ENCODE peak calls at places on chromosomes 7 and 10, in seven cellular contexts. Y, Z, F, M, L, V and U are unnamed samples. For H3K4me1, the result is how much of the 10 kb centered on the place peaks cover.

GRCh38 chr7:101087334-101088068 is 2.2 kb downstream of the TRIM56 start:
- DNase-seq in Y (no peak), Z (no peak), F (no peak), M (no peak), L (no peak), V (no peak), U (no peak)

GRCh38 chr7:151752037-151752436 is 124.9 kb downstream of the PRKAG2 start:
- DNase-seq in Y (no peak), Z (no peak), F (no peak), M (no peak), L (no peak), V (no peak), U (no peak)

GRCh38 chr7:50436133-50436802 is 13.9 kb downstream of the FIGNL1 start:
- DNase-seq in Y (no peak), Z (no peak), F (peak), M (no peak), L (no peak), V (no peak), U (no peak)

GRCh38 chr7:100887186-100887954 is 2.1 kb downstream of the UFSP1 start:
- DNase-seq in Y (no peak), Z (no peak), F (no peak), M (no peak), L (no peak), V (no peak), U (no peak)

GRCh38 chr7:14604606-14605005 is 297.9 kb downstream of the DGKB start:
- DNase-seq in Y (no peak), Z (no peak), F (peak), M (no peak), L (no peak), V (no peak), U (no peak)

GRCh38 chr7:145398758-145399157 is 562.9 kb upstream of the TPK1 start:
- DNase-seq in Y (no peak), Z (no peak), F (no peak), M (no peak), L (no peak), V (no peak), U (no peak)

GRCh38 chr10:95474228-95475002 is 86.8 kb downstream of the SORBS1 start:
- DNase-seq in Y (no peak), Z (no peak), F (peak), M (peak), L (no peak), V (no peak), U (no peak)

GRCh38 chr7:70574970-70575799 is 556.8 kb upstream of the GALNT17 start:
- DNase-seq in Y (no peak), Z (no peak), F (peak), M (no peak), L (no peak), V (no peak), U (no peak)

GRCh38 chr10:132111121-132111731 is 45.5 kb downstream of the JAKMIP3 start:
- DNase-seq in Y (peak), Z (no peak), F (no peak), M (no peak), L (no peak), V (peak), U (no peak)

DNA sequence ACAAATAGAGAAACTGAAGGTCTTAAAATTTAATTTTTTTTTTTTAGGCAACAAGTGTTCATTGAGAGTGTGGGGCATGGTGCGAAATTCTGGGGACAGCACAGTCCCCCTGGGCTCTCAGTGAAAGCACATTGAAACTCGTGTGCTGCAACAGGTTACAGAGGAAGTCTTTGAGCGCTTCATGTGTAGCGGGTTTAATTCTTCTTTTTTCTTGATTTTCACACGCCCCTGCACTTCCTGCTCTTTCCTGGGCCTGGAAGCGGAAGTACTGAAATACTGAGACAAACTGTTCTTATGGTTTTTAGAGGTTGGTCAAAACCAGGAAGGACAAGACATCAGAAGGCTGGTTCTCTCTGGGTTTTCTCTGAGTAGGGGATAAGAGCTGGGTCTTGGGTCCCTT is 203.5 kb downstream of the PTEN start:
- DNase-seq in Y (no peak), Z (no peak), F (no peak), M (no peak), L (no peak), V (no peak), U (peak)
- H3K4me1 ChIP-seq in Y (under half), Z (under half), F (under half), M (under half), L (under half), V (under half), U (under half)

DNA sequence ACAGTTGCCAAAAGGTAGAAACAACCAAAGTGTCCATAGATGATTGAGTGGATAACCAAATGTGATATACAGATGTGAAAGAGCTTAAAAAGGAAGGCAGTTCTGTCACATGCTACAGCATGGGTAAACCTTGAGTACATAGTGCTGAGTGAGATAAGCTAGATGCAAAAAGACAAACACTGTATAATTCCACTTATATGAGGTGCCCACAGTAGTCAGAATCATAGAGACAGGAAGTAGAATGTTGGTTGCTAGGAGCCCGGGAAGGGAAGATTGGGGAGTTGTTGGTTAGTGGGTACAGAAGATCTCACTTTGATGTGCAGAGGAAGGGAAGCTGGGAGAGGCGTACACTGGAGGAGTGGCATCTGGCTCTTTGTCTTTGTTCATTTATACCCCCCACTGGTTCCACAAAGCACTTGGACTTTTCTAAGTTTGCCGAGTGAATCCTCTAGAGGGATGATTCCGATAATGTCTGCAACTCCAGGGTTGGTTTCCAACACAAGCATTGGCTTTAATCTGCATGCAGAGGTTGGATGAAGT is 39.4 kb downstream of the TSPAN14 start:
- DNase-seq in Y (peak), Z (peak), F (peak), M (no peak), L (no peak), V (no peak), U (no peak)
- H3K27ac ChIP-seq in Y (no peak), Z (peak), F (peak), M (no peak), L (no peak), V (no peak), U (no peak)

GRCh38 chr10:43119416-43120115 is 18.7 kb upstream of the CSGALNACT2 start:
- DNase-seq in Y (peak), Z (peak), F (no peak), M (no peak), L (no peak), V (no peak), U (no peak)

GRCh38 chr10:43117031-43117776 is 21.0 kb upstream of the CSGALNACT2 start:
- DNase-seq in Y (peak), Z (peak), F (no peak), M (no peak), L (no peak), V (no peak), U (no peak)

GRCh38 chr10:43118631-43119415 is 19.4 kb upstream of the CSGALNACT2 start:
- DNase-seq in Y (peak), Z (peak), F (no peak), M (no peak), L (no peak), V (no peak), U (no peak)

GRCh38 chr10:43116596-43116995 is 21.6 kb upstream of the CSGALNACT2 start:
- DNase-seq in Y (no peak), Z (no peak), F (no peak), M (no peak), L (no peak), V (no peak), U (no peak)

GRCh38 chr10:43117777-43118583 is 20.3 kb upstream of the CSGALNACT2 start:
- DNase-seq in Y (peak), Z (peak), F (no peak), M (no peak), L (no peak), V (no peak), U (no peak)
- H3K4me1 ChIP-seq in Y (under half), Z (under half), F (under half), M (under half), L (under half), V (under half), U (under half)

GRCh38 chr10:24790073-24790472 is 66.4 kb upstream of the ARHGAP21 start:
- DNase-seq in Y (no peak), Z (no peak), F (no peak), M (no peak), L (no peak), V (no peak), U (no peak)
- H3K27ac ChIP-seq in Y (no peak), Z (no peak), F (no peak), M (no peak), L (no peak), V (no peak), U (no peak)

DNA sequence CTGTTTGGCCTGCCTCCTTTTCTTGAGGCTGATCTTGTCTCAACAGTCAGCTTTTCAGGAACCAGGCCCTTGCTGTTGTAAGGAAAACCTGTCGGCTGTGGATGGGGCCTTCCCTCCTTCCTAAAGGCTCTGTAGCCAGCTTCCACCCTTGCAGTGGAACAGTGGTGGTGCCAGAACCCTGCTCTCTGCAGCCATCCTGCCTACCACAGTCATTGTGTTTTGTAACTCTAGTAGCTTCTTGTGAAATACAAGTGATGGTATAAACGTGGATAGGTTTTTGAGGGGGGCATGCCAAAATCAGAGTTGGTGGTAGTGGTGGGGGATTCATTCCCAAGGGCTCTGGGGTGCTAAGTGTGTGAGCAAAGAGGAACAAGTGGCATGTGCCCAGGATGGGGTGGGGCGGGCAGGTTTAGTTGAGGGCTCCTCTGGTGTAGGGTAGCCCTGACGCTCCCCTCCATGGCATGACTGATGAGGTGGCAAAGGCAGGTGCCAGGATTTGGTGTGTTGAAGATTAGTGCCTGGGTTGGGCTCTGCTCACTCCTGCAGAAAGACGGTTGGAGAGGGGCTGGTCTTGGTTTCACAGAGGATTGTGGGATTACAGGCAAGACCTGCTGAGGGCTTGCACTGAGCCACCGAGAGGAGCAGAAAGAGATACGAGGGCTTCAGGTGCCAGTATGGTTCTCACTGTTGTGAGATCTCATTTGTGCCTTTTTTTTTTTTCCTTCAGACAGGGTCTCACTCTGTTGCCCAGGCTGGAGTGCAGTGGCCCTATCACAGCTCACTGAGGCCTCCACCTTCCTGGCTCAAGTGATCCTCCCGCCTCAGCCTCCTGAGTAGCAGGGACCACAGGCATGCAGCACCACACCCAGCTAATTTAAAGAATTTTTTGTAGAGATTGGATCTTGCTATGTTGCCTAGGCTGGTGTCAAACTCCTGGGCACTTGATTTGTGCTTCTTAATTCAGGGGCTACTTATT is 7.4 kb downstream of the TSPAN14 start:
- DNase-seq in Y (no peak), Z (no peak), F (no peak), M (no peak), L (no peak), V (no peak), U (peak)
- H3K4me1 ChIP-seq in Y (half or more), Z (half or more), F (half or more), M (half or more), L (half or more), V (under half), U (half or more)